ENCODE peak calls at places on chromosomes 4 and X, in four cellular contexts. One of them, this sample, is unnamed.

GRCh38 chr4:41360214-41360910 is 103.6 kb downstream of the UCHL1 start:
- DNase-seq in type B pancreatic cell: peak; percentile 75
- DNase-seq in dermis microvascular lymphatic vessel endothelial cell: peak; percentile 75
- DNase-seq in fibroblast of the conjunctiva: no peak
- DNase-seq in this sample: peak; percentile 94

GRCh38 chr4:66694716-66695115 is 850.6 kb downstream of the CENPC start:
- DNase-seq in type B pancreatic cell: no peak
- DNase-seq in dermis microvascular lymphatic vessel endothelial cell: no peak
- DNase-seq in fibroblast of the conjunctiva: no peak
- DNase-seq in this sample: no peak

GRCh38 chr4:108171541-108172230 is 3.0 kb upstream of the LEF1 start:
- DNase-seq in dermis microvascular lymphatic vessel endothelial cell: no peak
- DNase-seq in type B pancreatic cell: peak; percentile 70
- DNase-seq in fibroblast of the conjunctiva: no peak
- DNase-seq in this sample: no peak

GRCh38 chr4:36494766-36495165 is 213.3 kb downstream of the DTHD1 start:
- DNase-seq in fibroblast of the conjunctiva: no peak
- DNase-seq in type B pancreatic cell: no peak
- DNase-seq in dermis microvascular lymphatic vessel endothelial cell: no peak
- DNase-seq in this sample: no peak

GRCh38 chr4:30719363-30720020 is 677 bp upstream of the PCDH7 start:
- DNase-seq in dermis microvascular lymphatic vessel endothelial cell: peak; percentile 59
- DNase-seq in type B pancreatic cell: peak; percentile 76
- DNase-seq in fibroblast of the conjunctiva: no peak
- DNase-seq in this sample: no peak

GRCh38 chr4:127055349-127055748 is 577.4 kb upstream of the INTU start:
- DNase-seq in type B pancreatic cell: no peak
- DNase-seq in dermis microvascular lymphatic vessel endothelial cell: no peak
- DNase-seq in fibroblast of the conjunctiva: peak; percentile 64
- DNase-seq in this sample: no peak

GRCh38 chr4:16199132-16199531 is 27.1 kb downstream of the TAPT1 start:
- DNase-seq in type B pancreatic cell: no peak
- DNase-seq in fibroblast of the conjunctiva: peak; percentile 18
- DNase-seq in dermis microvascular lymphatic vessel endothelial cell: peak; percentile 49
- DNase-seq in this sample: no peak

GRCh38 chrX:110941906-110942305 is 146.3 kb upstream of the CHRDL1 start:
- DNase-seq in type B pancreatic cell: no peak
- DNase-seq in fibroblast of the conjunctiva: no peak
- DNase-seq in dermis microvascular lymphatic vessel endothelial cell: no peak
- DNase-seq in this sample: no peak

GRCh38 chr4:163553146-163553545 is 58.7 kb downstream of the TMA16 start:
- DNase-seq in fibroblast of the conjunctiva: no peak
- DNase-seq in type B pancreatic cell: no peak
- DNase-seq in dermis microvascular lymphatic vessel endothelial cell: no peak
- DNase-seq in this sample: no peak

GRCh38 chrX:10832103-10832502 is 211.7 kb upstream of the MID1 start:
- DNase-seq in fibroblast of the conjunctiva: no peak
- DNase-seq in dermis microvascular lymphatic vessel endothelial cell: no peak
- DNase-seq in type B pancreatic cell: no peak
- DNase-seq in this sample: no peak

GRCh38 chr4:156983366-156983765 is 11.8 kb upstream of the PDGFC start:
- DNase-seq in dermis microvascular lymphatic vessel endothelial cell: peak; percentile 50
- DNase-seq in type B pancreatic cell: no peak
- DNase-seq in fibroblast of the conjunctiva: no peak
- DNase-seq in this sample: no peak

GRCh38 chr4:3523628-3524221 is 8.5 kb downstream of the LRPAP1 start:
- DNase-seq in fibroblast of the conjunctiva: no peak
- DNase-seq in dermis microvascular lymphatic vessel endothelial cell: no peak
- DNase-seq in type B pancreatic cell: no peak
- DNase-seq in this sample: peak; percentile 46

GRCh38 chr4:185307136-185307950 is 88.4 kb downstream of the LRP2BP start:
- DNase-seq in dermis microvascular lymphatic vessel endothelial cell: no peak
- DNase-seq in fibroblast of the conjunctiva: no peak
- DNase-seq in type B pancreatic cell: no peak
- DNase-seq in this sample: no peak

GRCh38 chrX:39158801-39159657 is 357.8 kb downstream of the MID1IP1 start:
- DNase-seq in dermis microvascular lymphatic vessel endothelial cell: no peak
- DNase-seq in type B pancreatic cell: no peak
- DNase-seq in fibroblast of the conjunctiva: no peak
- DNase-seq in this sample: no peak

GRCh38 chr4:88599298-88599697 is 7.0 kb downstream of the HERC3 start:
- DNase-seq in type B pancreatic cell: no peak
- DNase-seq in fibroblast of the conjunctiva: no peak
- DNase-seq in dermis microvascular lymphatic vessel endothelial cell: peak; percentile 70
- DNase-seq in this sample: no peak